ENCODE peak calls at places on chromosome 10, in eight cellular contexts. L is OCI-LY7, F is HTR-8/SVneo, O is PC-9, J is WTC11, P is transverse colon, H is cardiac muscle cell, R is endothelial cell. G is an unnamed sample.
A peak's percentile ranks its signal among the peaks of the same experiment; 100 is the strongest.

GRCh38 chr10:17756557-17757208 is 4.7 kb downstream of the TMEM236 start:
- DNase-seq in L (no peak), F (peak; percentile 15), O (no peak), J (no peak), P (peak; percentile 33), H (no peak), R (no peak), G (peak; percentile 9)

GRCh38 chr10:110686037-110686436 is 41.9 kb downstream of the RBM20 start:
- DNase-seq in L (no peak), F (no peak), O (no peak), J (no peak), P (no peak), H (no peak), R (no peak), G (no peak)

GRCh38 chr10:16779375-16779774 is 37.8 kb downstream of the RSU1 start:
- DNase-seq in L (no peak), F (no peak), O (no peak), J (no peak), P (no peak), H (no peak), R (no peak), G (no peak)

GRCh38 chr10:93435061-93435491 is 47.1 kb downstream of the MYOF start:
- DNase-seq in L (no peak), F (no peak), O (no peak), J (no peak), P (no peak), H (no peak), R (no peak), G (no peak)

GRCh38 chr10:77771851-77772250 is 134.2 kb upstream of the KCNMA1 start:
- DNase-seq in L (no peak), F (no peak), O (no peak), J (no peak), P (no peak), H (no peak), R (no peak), G (no peak)

GRCh38 chr10:115004236-115004862 is 66.4 kb downstream of the TRUB1 start:
- DNase-seq in L (no peak), F (no peak), O (no peak), J (no peak), P (no peak), H (no peak), R (no peak), G (no peak)

GRCh38 chr10:11430421-11431275 is 180.8 kb downstream of the USP6NL start:
- DNase-seq in L (no peak), F (no peak), O (no peak), J (no peak), P (no peak), H (no peak), R (no peak), G (no peak)

GRCh38 chr10:56346845-56347415 is 14.1 kb downstream of the ZWINT start:
- DNase-seq in L (no peak), F (no peak), O (peak; percentile 62), J (no peak), P (no peak), H (no peak), R (no peak), G (no peak)

GRCh38 chr10:89440262-89440661 is 25.9 kb downstream of the IFIT5 start:
- DNase-seq in L (no peak), F (no peak), O (no peak), J (no peak), P (no peak), H (no peak), R (no peak), G (no peak)

GRCh38 chr10:71127019-71127534 is 85.3 kb upstream of the UNC5B start:
- DNase-seq in L (no peak), F (no peak), O (no peak), J (no peak), P (no peak), H (no peak), R (no peak), G (no peak)

G was measured in Calu3.